ENCODE peak calls at places on chromosomes 7 and 10, in six cellular contexts. N, W, S, Q, B and L are unnamed samples.

GRCh38 chr10:26959841-26960240 is 99.1 kb upstream of the ABI1 start:
- DNase-seq in W (no peak), B (no peak), N (no peak), Q (no peak), S (no peak), L (no peak)

GRCh38 chr7:46133076-46133475 is 212.0 kb upstream of the IGFBP3 start:
- DNase-seq in N (no peak), B (no peak), S (no peak), W (no peak), Q (peak; percentile 50), L (no peak)

GRCh38 chr7:73980206-73980605 is 47.8 kb upstream of the ELN start:
- DNase-seq in B (peak; percentile 55), S (no peak), Q (no peak), W (peak; percentile 10), N (no peak), L (no peak)

GRCh38 chr7:36667007-36667406 is 57.3 kb downstream of the AOAH start:
- DNase-seq in N (no peak), B (no peak), W (no peak), Q (no peak), S (no peak), L (no peak)

GRCh38 chr7:1693991-1694524 is 24.0 kb downstream of the ELFN1 start:
- DNase-seq in Q (peak; percentile 6), W (peak; percentile 39), N (peak; percentile 36), S (peak; percentile 96), B (peak; percentile 25), L (no peak)

GRCh38 chr10:127945335-127945734 is 38.4 kb downstream of the PTPRE start:
- DNase-seq in Q (peak; percentile 70), S (no peak), N (no peak), B (no peak), W (no peak), L (peak; percentile 94)

GRCh38 chr7:2713370-2713769 is 25.4 kb downstream of the AMZ1 start:
- DNase-seq in S (peak; percentile 60), W (no peak), N (peak; percentile 55), B (peak; percentile 41), Q (peak; percentile 63), L (no peak)

GRCh38 chr10:107165007-107165406 is 501 bp upstream of the SORCS1 start:
- DNase-seq in W (no peak), B (no peak), Q (no peak), S (peak; percentile 24), N (no peak), L (no peak)

GRCh38 chr10:101319241-101319915 is 34.6 kb upstream of the BTRC start:
- DNase-seq in N (no peak), B (peak; percentile 25), S (peak; percentile 75), Q (peak; percentile 10), W (no peak), L (no peak)
- H3K27ac ChIP-seq in N (no peak overlapping the region), B (peak overlapping the region; percentile 95), S (no peak overlapping the region), Q (no peak overlapping the region), W (no peak overlapping the region), L (no peak overlapping the region)

DNA sequence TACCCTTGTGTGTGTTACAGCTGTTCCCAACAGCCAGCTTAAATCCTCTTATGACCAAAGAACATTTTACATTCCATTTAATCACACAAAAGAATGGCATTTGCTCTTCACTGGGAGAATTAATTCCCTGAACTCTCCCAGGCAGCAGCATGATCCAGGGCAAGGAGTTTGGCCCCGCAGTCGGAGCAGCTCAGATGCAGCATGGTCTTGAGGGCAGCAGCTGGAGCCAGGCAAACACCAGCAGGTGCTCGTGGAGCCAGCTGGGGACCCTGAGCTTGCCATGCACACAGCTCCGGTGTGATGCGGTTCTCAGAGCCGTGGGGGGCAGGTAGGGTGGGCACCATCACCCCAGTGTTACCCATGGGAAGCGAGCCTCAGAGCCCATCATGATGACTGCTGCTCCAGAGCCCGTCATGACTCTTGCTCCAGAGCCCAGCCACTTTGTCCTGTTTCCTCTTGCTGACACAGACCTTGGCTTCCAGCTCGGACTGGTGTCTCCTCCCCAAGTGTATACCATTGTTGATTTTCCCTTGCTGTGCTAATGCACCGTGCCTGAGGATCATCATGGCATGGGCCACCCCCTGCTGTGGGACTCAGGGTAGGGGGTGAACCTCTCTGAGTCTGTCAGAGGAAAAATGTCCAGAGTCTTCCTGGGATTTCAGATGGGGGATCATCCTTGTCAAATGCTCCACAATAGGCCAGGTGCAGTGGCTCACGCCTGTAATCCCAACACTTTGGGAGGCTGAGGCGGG is 75.8 kb downstream of the ZRANB1 start:
- DNase-seq in Q (no peak), W (peak; percentile 55), N (no peak), B (peak; percentile 60), S (peak; percentile 30), L (no peak)
- H3K27ac ChIP-seq in Q (no peak overlapping the region), W (peak overlapping the region; percentile 85), N (no peak overlapping the region), B (peak overlapping the region; percentile 66), S (no peak overlapping the region), L (no peak overlapping the region)

GRCh38 chr10:72370201-72370722 is 15.5 kb upstream of the DNAJB12 start:
- DNase-seq in B (no peak), N (no peak), S (no peak), Q (no peak), W (no peak), L (no peak)
- H3K27ac ChIP-seq in B (no peak overlapping the region), N (no peak overlapping the region), S (no peak overlapping the region), Q (no peak overlapping the region), W (no peak overlapping the region), L (no peak overlapping the region)

GRCh38 chr7:28889290-28889689 is 68.8 kb downstream of the TRIL start:
- DNase-seq in W (no peak), B (peak; percentile 11), S (peak; percentile 50), Q (no peak), N (no peak), L (no peak)

GRCh38 chr7:28885771-28886170 is 72.4 kb downstream of the TRIL start:
- DNase-seq in B (no peak), N (no peak), W (no peak), S (no peak), Q (no peak), L (no peak)

GRCh38 chr7:28893888-28894287 is 64.2 kb downstream of the TRIL start:
- DNase-seq in S (no peak), N (no peak), Q (no peak), B (no peak), W (no peak), L (no peak)

GRCh38 chr7:28890137-28890536 is 68.0 kb downstream of the TRIL start:
- DNase-seq in W (no peak), B (no peak), Q (no peak), S (no peak), N (no peak), L (no peak)

DNA sequence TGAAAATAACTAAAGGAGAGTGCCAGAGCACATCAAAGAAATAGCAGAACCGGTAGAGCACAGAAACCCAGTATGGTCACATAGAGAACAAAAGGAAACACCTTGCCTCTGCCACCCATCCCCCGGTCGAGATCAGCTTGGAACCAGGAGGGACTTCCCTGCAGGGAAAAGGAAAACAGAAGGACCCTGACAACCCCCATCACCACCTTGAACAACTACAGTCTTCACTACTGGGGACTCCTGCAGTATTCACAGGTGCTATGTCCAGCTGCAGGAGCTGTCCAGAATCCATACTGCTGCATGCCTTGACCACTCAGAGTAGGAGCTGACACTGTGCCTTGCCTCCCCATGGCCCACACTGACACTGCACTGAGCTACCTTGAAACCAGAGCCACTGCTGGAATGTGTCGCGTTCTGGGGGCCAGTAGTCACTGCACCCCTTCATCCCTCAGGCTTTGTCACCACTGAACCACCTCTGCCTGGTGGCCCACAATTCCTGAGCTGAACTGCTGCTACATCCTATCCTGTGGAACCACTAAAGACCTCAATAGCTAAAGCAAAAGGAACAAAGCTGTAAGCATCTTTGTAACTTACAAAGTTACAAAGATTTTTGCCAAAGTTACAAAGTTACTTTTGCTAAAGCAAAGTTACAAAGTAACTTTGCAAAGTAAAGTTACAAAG is 66.8 kb downstream of the TRIL start:
- DNase-seq in Q (no peak), B (no peak), S (no peak), W (no peak), N (no peak), L (no peak)
- H3K27ac ChIP-seq in Q (peak overlapping the region; percentile 96), B (no peak overlapping the region), S (no peak overlapping the region), W (no peak overlapping the region), N (no peak overlapping the region), L (no peak overlapping the region)

GRCh38 chr7:85730016-85730415 is 543.2 kb upstream of the SEMA3D start:
- DNase-seq in B (no peak), Q (no peak), N (no peak), S (no peak), W (no peak), L (no peak)

GRCh38 chr7:85736085-85736484 is 549.2 kb upstream of the SEMA3D start:
- DNase-seq in B (no peak), Q (no peak), N (no peak), W (no peak), S (no peak), L (no peak)

GRCh38 chr7:85734823-85735222 is 548.0 kb upstream of the SEMA3D start:
- DNase-seq in Q (no peak), W (no peak), S (no peak), N (no peak), B (no peak), L (no peak)

GRCh38 chr7:85737426-85737825 is 550.6 kb upstream of the SEMA3D start:
- DNase-seq in S (no peak), W (no peak), Q (no peak), N (no peak), B (no peak), L (no peak)

GRCh38 chr7:85733163-85733915 is 546.5 kb upstream of the SEMA3D start:
- DNase-seq in N (no peak), W (no peak), B (no peak), Q (peak; percentile 5), S (no peak), L (no peak)
- H3K27ac ChIP-seq in N (no peak overlapping the region), W (no peak overlapping the region), B (no peak overlapping the region), Q (peak overlapping the region; percentile 46), S (no peak overlapping the region), L (no peak overlapping the region)

DNA sequence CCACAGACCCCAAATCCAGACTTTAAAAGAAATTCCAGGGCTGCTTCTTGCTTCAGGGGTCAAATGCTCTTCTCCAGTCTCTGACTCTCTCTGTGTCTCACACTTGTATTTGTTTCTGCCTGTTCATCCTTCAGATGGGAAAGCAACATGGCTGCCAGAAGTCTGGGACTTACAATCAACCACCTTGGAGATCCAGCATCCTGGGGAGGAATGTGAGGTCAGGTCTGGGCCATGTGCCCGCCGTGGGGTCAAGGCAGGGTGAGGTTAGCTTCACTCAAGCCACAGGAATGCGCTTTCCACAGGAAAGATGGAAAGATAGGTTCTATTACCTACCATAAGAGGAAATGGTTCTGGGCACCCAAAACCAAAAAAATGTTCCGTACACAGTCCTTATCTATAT is 34.3 kb upstream of the NPVF start:
- DNase-seq in N (no peak), B (no peak), W (no peak), S (no peak), Q (no peak), L (no peak)
- H3K27ac ChIP-seq in N (no peak overlapping the region), B (no peak overlapping the region), W (no peak overlapping the region), S (no peak overlapping the region), Q (no peak overlapping the region), L (no peak overlapping the region)

GRCh38 chr7:99997545-99998137 is 17.8 kb upstream of the ZKSCAN1 start:
- DNase-seq in S (peak; percentile 40), W (peak; percentile 69), B (no peak), N (no peak), Q (no peak), L (peak; percentile 55)
- H3K27ac ChIP-seq in S (no peak overlapping the region), W (peak overlapping the region; percentile 42), B (no peak overlapping the region), N (no peak overlapping the region), Q (no peak overlapping the region), L (no peak overlapping the region)

GRCh38 chr7:24847754-24848153 is 90.5 kb upstream of the GSDME start:
- DNase-seq in Q (no peak), N (no peak), B (no peak), W (no peak), S (no peak), L (no peak)
- H3K27ac ChIP-seq in Q (no peak overlapping the region), N (no peak overlapping the region), B (no peak overlapping the region), W (no peak overlapping the region), S (no peak overlapping the region), L (no peak overlapping the region)